ENCODE peak calls at places on chromosomes 6 and 20, in four cellular contexts. I is WTC11, S is lower lobe of right lung, P is heart left ventricle. Y is an unnamed sample.

GRCh38 chr6:169062272-169062671 is 191.4 kb downstream of the THBS2 start:
- DNase-seq in I (no peak), S (no peak), P (no peak), Y (no peak)

GRCh38 chr6:112691289-112691688 is 344.2 kb downstream of the RFPL4B start:
- DNase-seq in I (no peak), S (no peak), P (no peak), Y (no peak)

GRCh38 chr6:11363881-11364576 is 131.6 kb upstream of the NEDD9 start:
- DNase-seq in I (no peak), S (no peak), P (no peak), Y (no peak)

GRCh38 chr6:134026597-134026996 is 25.8 kb downstream of the SLC2A12 start:
- DNase-seq in I (no peak), S (no peak), P (no peak), Y (no peak)

GRCh38 chr6:121436966-121437756 is 1.7 kb downstream of the GJA1 start:
- DNase-seq in I (peak), S (peak), P (peak), Y (no peak)

GRCh38 chr6:45970326-45970725 is 45.3 kb downstream of the CLIC5 start:
- DNase-seq in I (no peak), S (no peak), P (no peak), Y (no peak)

GRCh38 chr20:44716309-44717106 is 1.3 kb downstream of the CCN5 start:
- DNase-seq in I (no peak), S (peak), P (no peak), Y (no peak)

GRCh38 chr6:4351857-4352669 is 216.7 kb upstream of the ECI2 start:
- DNase-seq in I (no peak), S (no peak), P (peak), Y (no peak)

GRCh38 chr6:5457983-5458683 is 196.8 kb downstream of the FARS2 start:
- DNase-seq in I (no peak), S (peak), P (peak), Y (no peak)

GRCh38 chr20:5183731-5184474 is 57.1 kb downstream of the CDS2 start:
- DNase-seq in I (no peak), S (no peak), P (no peak), Y (no peak)

GRCh38 chr20:40980828-40981310 is 47.8 kb upstream of the TOP1 start:
- DNase-seq in I (no peak), S (no peak), P (no peak), Y (no peak)

GRCh38 chr6:26205161-26205624 is 118.0 kb downstream of the HFE start:
- DNase-seq in I (peak), S (peak), P (peak), Y (no peak)

GRCh38 chr6:154106251-154106650 is 67.2 kb downstream of the OPRM1 start:
- DNase-seq in I (no peak), S (no peak), P (no peak), Y (no peak)
- TF ChIP-seq CTCF in I (no peak), S (no peak), P (no peak), Y (no peak)

GRCh38 chr6:148557796-148558457 is 188.9 kb upstream of the UST start:
- DNase-seq in I (no peak), S (no peak), P (no peak), Y (no peak)

GRCh38 chr6:148563066-148563465 is 183.8 kb upstream of the UST start:
- DNase-seq in I (no peak), S (no peak), P (no peak), Y (no peak)

GRCh38 chr6:148561629-148562028 is 185.2 kb upstream of the UST start:
- DNase-seq in I (no peak), S (no peak), P (no peak), Y (no peak)

GRCh38 chr6:148556415-148556814 is 190.4 kb upstream of the UST start:
- DNase-seq in I (no peak), S (peak), P (no peak), Y (no peak)

GRCh38 chr6:148559848-148560433 is 186.9 kb upstream of the UST start:
- DNase-seq in I (peak), S (peak), P (peak), Y (peak)
- TF ChIP-seq CTCF in I (peak), S (peak), P (peak), Y (peak)

GRCh38 chr6:37027811-37028469 is 22.5 kb downstream of the FGD2 start:
- DNase-seq in I (no peak), S (peak), P (no peak), Y (no peak)
- TF ChIP-seq CTCF in I (no peak), S (no peak), P (no peak), Y (no peak)

GRCh38 chr6:34194770-34195169 is 41.9 kb upstream of the HMGA1 start:
- DNase-seq in I (no peak), S (no peak), P (no peak), Y (no peak)
- TF ChIP-seq CTCF in I (no peak), S (no peak), P (no peak), Y (no peak)

GRCh38 chr20:47016068-47016664 is 121.5 kb downstream of the EYA2 start:
- DNase-seq in I (no peak), S (no peak), P (no peak), Y (no peak)

GRCh38 chr20:47008842-47009518 is 114.3 kb downstream of the EYA2 start:
- DNase-seq in I (no peak), S (no peak), P (no peak), Y (no peak)

GRCh38 chr20:47009784-47010183 is 115.1 kb downstream of the EYA2 start:
- DNase-seq in I (no peak), S (no peak), P (no peak), Y (no peak)

GRCh38 chr20:47011984-47012383 is 117.3 kb downstream of the EYA2 start:
- DNase-seq in I (no peak), S (no peak), P (no peak), Y (no peak)

DNA sequence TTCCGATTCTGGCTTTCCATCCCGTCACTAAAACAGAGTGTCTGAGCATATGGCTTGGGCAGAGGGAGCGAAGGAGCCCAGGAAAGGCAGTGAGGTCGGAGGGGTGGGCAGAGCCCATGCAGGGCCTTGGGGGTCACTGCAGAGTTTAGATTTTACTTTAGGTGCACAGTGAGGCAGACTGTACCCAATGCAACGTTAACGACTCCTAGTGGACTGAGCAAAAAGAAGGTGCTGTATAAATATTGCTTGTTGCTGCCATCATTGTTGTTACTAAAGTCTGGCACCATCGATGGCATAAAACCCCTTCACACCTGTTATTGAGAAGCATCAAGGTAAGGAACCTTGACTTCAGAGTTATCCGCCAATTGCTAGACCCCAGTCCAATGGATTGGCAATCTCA is 119.0 kb downstream of the EYA2 start:
- DNase-seq in I (no peak), S (no peak), P (no peak), Y (no peak)
- TF ChIP-seq CTCF in I (no peak), S (no peak), P (no peak), Y (no peak)

GRCh38 chr6:24396764-24397163 is 6.0 kb upstream of the MRS2 start:
- DNase-seq in I (no peak), S (no peak), P (no peak), Y (no peak)
- TF ChIP-seq CTCF in I (no peak), S (no peak), P (no peak), Y (no peak)